ENCODE peak calls at places on chromosomes 12 and 14, in four cellular contexts. One of them, this sample, is unnamed.

GRCh38 chr14:65650843-65651242 is 238.3 kb downstream of the FUT8 start:
- DNase-seq in WTC11: no peak
- DNase-seq in omental fat pad: no peak
- DNase-seq in HCT116: no peak
- DNase-seq in this sample: no peak

GRCh38 chr14:105390849-105391500 is 7.4 kb upstream of the TEX22 start:
- DNase-seq in omental fat pad: no peak
- DNase-seq in WTC11: no peak
- DNase-seq in HCT116: no peak
- DNase-seq in this sample: no peak

GRCh38 chr12:60106207-60106606 is 510.4 kb downstream of the SLC16A7 start:
- DNase-seq in omental fat pad: no peak
- DNase-seq in WTC11: no peak
- DNase-seq in HCT116: no peak
- DNase-seq in this sample: no peak

GRCh38 chr12:52628841-52629240 is 10.5 kb upstream of the KRT73 start:
- DNase-seq in HCT116: no peak
- DNase-seq in omental fat pad: no peak
- DNase-seq in WTC11: no peak
- DNase-seq in this sample: no peak

GRCh38 chr12:104605685-104606084 is 148.9 kb downstream of the CHST11 start:
- DNase-seq in WTC11: peak
- DNase-seq in omental fat pad: no peak
- DNase-seq in HCT116: no peak
- DNase-seq in this sample: no peak

GRCh38 chr12:128059621-128060370 is 207.2 kb upstream of the TMEM132C start:
- DNase-seq in omental fat pad: no peak
- DNase-seq in HCT116: no peak
- DNase-seq in WTC11: no peak
- DNase-seq in this sample: no peak

GRCh38 chr12:20376984-20377383 is 8.6 kb downstream of the PDE3A start:
- DNase-seq in HCT116: peak
- DNase-seq in WTC11: no peak
- DNase-seq in omental fat pad: no peak
- DNase-seq in this sample: no peak

GRCh38 chr12:1628671-1629337 is at the start of gene WNT5B:
- DNase-seq in HCT116: no peak
- DNase-seq in omental fat pad: no peak
- DNase-seq in WTC11: no peak
- DNase-seq in this sample: no peak

GRCh38 chr14:24074625-24075484 is 3.5 kb downstream of the CPNE6 start:
- DNase-seq in omental fat pad: no peak
- DNase-seq in WTC11: no peak
- DNase-seq in HCT116: no peak
- DNase-seq in this sample: no peak

GRCh38 chr12:105343836-105344235 is 13.3 kb downstream of the C12orf75 start:
- DNase-seq in omental fat pad: no peak
- DNase-seq in HCT116: no peak
- DNase-seq in WTC11: no peak
- DNase-seq in this sample: no peak

GRCh38 chr12:117119592-117120198 is 20.5 kb upstream of the TESC start:
- DNase-seq in omental fat pad: no peak
- DNase-seq in WTC11: peak
- DNase-seq in HCT116: peak
- DNase-seq in this sample: peak

GRCh38 chr14:99860219-99860618 is 67.0 kb downstream of the EML1 start:
- DNase-seq in HCT116: no peak
- DNase-seq in omental fat pad: no peak
- DNase-seq in WTC11: no peak
- DNase-seq in this sample: no peak

GRCh38 chr14:22564463-22564862 is 24.6 kb downstream of the DAD1 start:
- DNase-seq in HCT116: no peak
- DNase-seq in WTC11: no peak
- DNase-seq in omental fat pad: no peak
- DNase-seq in this sample: no peak

GRCh38 chr12:48037267-48037915 is 33.1 kb upstream of the COL2A1 start:
- DNase-seq in HCT116: no peak
- DNase-seq in omental fat pad: no peak
- DNase-seq in WTC11: peak
- DNase-seq in this sample: peak

GRCh38 chr14:88036422-88036821 is 31.5 kb downstream of the GPR65 start:
- DNase-seq in WTC11: no peak
- DNase-seq in omental fat pad: no peak
- DNase-seq in HCT116: no peak
- DNase-seq in this sample: no peak

GRCh38 chr12:59736786-59737185 is 141.0 kb downstream of the SLC16A7 start:
- DNase-seq in HCT116: no peak
- DNase-seq in WTC11: no peak
- DNase-seq in omental fat pad: no peak
- DNase-seq in this sample: no peak

GRCh38 chr14:89425931-89426330 is 8.9 kb upstream of the FOXN3 start:
- DNase-seq in HCT116: peak
- DNase-seq in omental fat pad: no peak
- DNase-seq in WTC11: no peak
- DNase-seq in this sample: no peak

GRCh38 chr12:27436029-27436428 is 10.5 kb upstream of the SMCO2 start:
- DNase-seq in HCT116: no peak
- DNase-seq in WTC11: no peak
- DNase-seq in omental fat pad: no peak
- DNase-seq in this sample: no peak

GRCh38 chr14:74671789-74672188 is 41.1 kb downstream of the AREL1 start:
- DNase-seq in HCT116: no peak
- DNase-seq in WTC11: no peak
- DNase-seq in omental fat pad: no peak
- DNase-seq in this sample: no peak

GRCh38 chr12:50132505-50133135 is 20.6 kb downstream of the COX14 start:
- DNase-seq in HCT116: no peak
- DNase-seq in WTC11: no peak
- DNase-seq in omental fat pad: no peak
- DNase-seq in this sample: no peak

GRCh38 chr12:80187660-80188090 is 88.3 kb downstream of the OTOGL start:
- DNase-seq in WTC11: no peak
- DNase-seq in omental fat pad: no peak
- DNase-seq in HCT116: no peak
- DNase-seq in this sample: no peak

GRCh38 chr12:19761465-19761864 is 322.2 kb downstream of the AEBP2 start:
- DNase-seq in WTC11: no peak
- DNase-seq in HCT116: no peak
- DNase-seq in omental fat pad: no peak
- DNase-seq in this sample: no peak

GRCh38 chr12:106147956-106148355 is 9.2 kb upstream of the NUAK1 start:
- DNase-seq in HCT116: no peak
- DNase-seq in WTC11: no peak
- DNase-seq in omental fat pad: no peak
- DNase-seq in this sample: no peak

GRCh38 chr12:107361970-107362369 is 268.6 kb upstream of the CRY1 start:
- DNase-seq in omental fat pad: no peak
- DNase-seq in HCT116: no peak
- DNase-seq in WTC11: no peak
- DNase-seq in this sample: no peak

GRCh38 chr12:7972734-7973488 is 36.9 kb upstream of the SLC2A3 start:
- DNase-seq in HCT116: no peak
- DNase-seq in WTC11: no peak
- DNase-seq in omental fat pad: no peak
- DNase-seq in this sample: no peak

GRCh38 chr12:7966558-7966957 is 30.6 kb upstream of the SLC2A3 start:
- DNase-seq in HCT116: no peak
- DNase-seq in omental fat pad: no peak
- DNase-seq in WTC11: no peak
- DNase-seq in this sample: no peak

GRCh38 chr12:7970475-7971252 is 34.7 kb upstream of the SLC2A3 start:
- DNase-seq in HCT116: peak
- DNase-seq in WTC11: peak
- DNase-seq in omental fat pad: peak
- DNase-seq in this sample: peak
- TF ChIP-seq CTCF in HCT116: no peak
- TF ChIP-seq CTCF in WTC11: no peak
- TF ChIP-seq CTCF in omental fat pad: no peak
- TF ChIP-seq CTCF in this sample: no peak

GRCh38 chr14:85195872-85196477 is 334.0 kb upstream of the FLRT2 start:
- DNase-seq in WTC11: no peak
- DNase-seq in omental fat pad: no peak
- DNase-seq in HCT116: no peak
- DNase-seq in this sample: no peak
- TF ChIP-seq CTCF in WTC11: peak
- TF ChIP-seq CTCF in omental fat pad: peak
- TF ChIP-seq CTCF in HCT116: peak
- TF ChIP-seq CTCF in this sample: peak

GRCh38 chr12:11209098-11209497 is 22.4 kb upstream of the TAS2R42 start:
- DNase-seq in HCT116: no peak
- DNase-seq in omental fat pad: no peak
- DNase-seq in WTC11: peak
- DNase-seq in this sample: no peak
- TF ChIP-seq CTCF in HCT116: no peak
- TF ChIP-seq CTCF in omental fat pad: no peak
- TF ChIP-seq CTCF in WTC11: no peak
- TF ChIP-seq CTCF in this sample: no peak

DNA sequence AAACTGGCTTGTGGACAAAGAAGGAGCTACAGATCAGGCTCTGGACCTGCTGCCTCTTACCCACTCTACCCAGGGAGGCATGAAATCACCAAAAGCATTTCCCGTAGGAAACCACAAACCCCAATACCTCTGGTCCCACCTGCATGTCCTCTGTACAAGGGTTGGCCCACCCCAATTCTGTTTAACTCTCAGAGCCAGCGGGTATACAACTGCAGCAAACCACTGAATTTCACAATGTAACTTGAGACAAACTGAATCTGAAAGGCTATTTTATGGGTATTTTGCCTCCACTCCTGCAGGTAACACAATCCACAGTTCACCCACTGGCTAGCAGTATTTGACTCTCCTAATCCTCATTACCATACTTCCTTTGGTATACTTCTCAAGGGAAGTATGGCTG is 16.5 kb downstream of the SIX1 start:
- DNase-seq in HCT116: no peak
- DNase-seq in WTC11: no peak
- DNase-seq in omental fat pad: no peak
- DNase-seq in this sample: no peak
- TF ChIP-seq CTCF in HCT116: no peak
- TF ChIP-seq CTCF in WTC11: no peak
- TF ChIP-seq CTCF in omental fat pad: no peak
- TF ChIP-seq CTCF in this sample: no peak

GRCh38 chr14:45287609-45288008 is 34.6 kb upstream of the MIS18BP1 start:
- DNase-seq in HCT116: no peak
- DNase-seq in omental fat pad: no peak
- DNase-seq in WTC11: no peak
- DNase-seq in this sample: no peak

GRCh38 chr14:45290547-45290946 is 37.5 kb upstream of the MIS18BP1 start:
- DNase-seq in HCT116: no peak
- DNase-seq in omental fat pad: no peak
- DNase-seq in WTC11: no peak
- DNase-seq in this sample: no peak

DNA sequence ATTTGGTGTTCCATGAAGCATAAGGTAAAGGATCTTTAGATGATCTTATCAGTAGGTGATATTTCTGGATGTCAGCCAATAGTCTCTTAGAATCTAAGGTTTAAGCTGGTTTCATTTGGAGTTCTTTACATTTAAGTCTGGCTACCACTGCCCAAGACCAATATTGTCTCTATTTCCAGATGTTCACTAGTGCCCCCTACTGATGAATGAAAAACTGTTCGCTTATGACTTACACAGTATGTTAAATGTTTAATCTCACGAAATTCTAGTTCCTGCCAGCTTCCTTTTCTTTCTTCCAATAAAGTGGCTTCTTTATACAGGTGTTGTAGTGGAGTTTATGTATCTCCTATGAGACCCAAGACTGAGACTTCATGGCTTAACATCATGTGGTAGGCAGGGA is 31.8 kb upstream of the MIS18BP1 start:
- DNase-seq in HCT116: peak
- DNase-seq in omental fat pad: no peak
- DNase-seq in WTC11: no peak
- DNase-seq in this sample: no peak
- TF ChIP-seq CTCF in HCT116: peak
- TF ChIP-seq CTCF in omental fat pad: no peak
- TF ChIP-seq CTCF in WTC11: no peak
- TF ChIP-seq CTCF in this sample: peak

GRCh38 chr12:131454418-131455217 is 256.3 kb upstream of the SFSWAP start:
- DNase-seq in HCT116: peak
- DNase-seq in omental fat pad: no peak
- DNase-seq in WTC11: peak
- DNase-seq in this sample: peak
- TF ChIP-seq CTCF in HCT116: peak
- TF ChIP-seq CTCF in omental fat pad: peak
- TF ChIP-seq CTCF in WTC11: peak
- TF ChIP-seq CTCF in this sample: peak

DNA sequence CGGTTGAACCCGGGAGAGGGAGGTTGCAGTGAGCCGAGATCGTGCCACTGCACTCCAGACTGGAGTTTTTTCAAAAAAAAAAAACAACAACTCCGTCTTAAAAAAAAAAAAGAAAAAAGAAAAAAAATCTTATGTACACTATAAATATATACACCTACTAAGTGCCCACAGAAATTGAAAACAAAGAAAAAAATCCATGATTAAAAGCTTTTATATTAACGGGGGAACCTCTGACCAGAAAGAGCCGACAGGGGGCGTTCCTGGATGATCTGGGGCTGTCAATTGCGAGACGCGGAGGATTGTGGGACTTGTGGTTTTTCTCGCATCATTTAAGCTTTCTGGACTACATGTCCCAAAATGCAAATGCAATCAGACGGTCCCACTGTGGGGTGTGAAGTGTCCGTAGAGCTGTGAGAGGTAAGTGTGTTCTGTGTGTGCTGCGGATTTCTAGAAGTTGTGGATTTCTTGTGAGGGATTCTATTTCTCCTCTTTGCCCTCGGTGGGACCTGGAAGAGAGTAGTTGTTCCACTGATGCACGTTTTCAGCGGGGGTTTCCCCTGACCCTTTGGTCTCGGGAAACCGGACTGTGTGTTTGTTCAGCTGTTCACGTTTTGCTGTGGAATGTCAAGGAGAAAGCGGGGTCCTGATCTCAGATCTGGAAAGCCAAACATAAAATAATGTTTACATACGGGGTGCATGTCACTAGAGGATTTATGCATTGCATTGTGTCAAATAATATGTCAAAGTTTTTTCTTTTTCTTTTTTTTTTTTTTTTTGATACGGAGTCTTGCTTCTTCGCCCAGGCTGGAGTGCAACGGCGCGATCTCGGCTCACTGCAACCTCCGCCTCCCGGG is at the start of gene SIRT4:
- DNase-seq in WTC11: peak
- DNase-seq in HCT116: peak
- DNase-seq in omental fat pad: peak
- DNase-seq in this sample: peak
- TF ChIP-seq CTCF in WTC11: peak
- TF ChIP-seq CTCF in HCT116: peak
- TF ChIP-seq CTCF in omental fat pad: no peak
- TF ChIP-seq CTCF in this sample: peak